ENCODE peak calls at places on chromosomes 12 and 14, in five cellular contexts. B is AG04450, G is epithelial cell of esophagus, W is HT1080, R is NAMALWA. T is an unnamed sample.
A peak's percentile ranks its signal among the peaks of the same experiment; 100 is the strongest.

GRCh38 chr12:124422570-124423523 is 128.0 kb downstream of the RFLNA start:
- DNase-seq in B (peak; percentile 84), W (peak; percentile 88), R (no peak), G (peak; percentile 85), T (peak; percentile 85)

GRCh38 chr12:53739285-53740129 is 12.3 kb upstream of the CALCOCO1 start:
- DNase-seq in G (no peak), R (no peak), W (no peak), B (no peak), T (no peak)

GRCh38 chr14:95146079-95146771 is 11.1 kb downstream of the DICER1 start:
- DNase-seq in B (no peak), R (no peak), G (peak; percentile 42), W (no peak), T (no peak)

GRCh38 chr12:124568431-124569374 is 1.3 kb upstream of the NCOR2 start:
- DNase-seq in G (peak; percentile 58), B (peak; percentile 86), W (peak; percentile 40), R (peak; percentile 52), T (peak; percentile 82)

GRCh38 chr12:25800101-25800500 is 158.4 kb upstream of the RASSF8 start:
- DNase-seq in R (no peak), G (no peak), W (peak; percentile 29), B (no peak), T (no peak)

GRCh38 chr14:22847661-22848341 is 11.4 kb downstream of the MMP14 start:
- DNase-seq in G (peak; percentile 16), R (no peak), W (peak; percentile 69), B (no peak), T (peak; percentile 79)

GRCh38 chr12:58034311-58034710 is 92.9 kb downstream of the ATP23 start:
- DNase-seq in R (no peak), B (no peak), G (no peak), W (no peak), T (no peak)

GRCh38 chr12:74537707-74538385 is at the start of gene ATXN7L3B:
- DNase-seq in G (peak; percentile 95), B (peak; percentile 88), W (peak; percentile 93), R (peak; percentile 98), T (peak; percentile 95)

GRCh38 chr12:67354322-67354721 is 85.2 kb downstream of the CAND1 start:
- DNase-seq in G (no peak), R (no peak), W (no peak), B (no peak), T (no peak)

GRCh38 chr12:109766251-109766778 is 52.7 kb downstream of the FAM222A start:
- DNase-seq in B (no peak), W (no peak), G (no peak), R (no peak), T (no peak)

GRCh38 chr12:23423796-23424195 is 525.7 kb downstream of the SOX5 start:
- DNase-seq in B (no peak), G (no peak), R (no peak), W (no peak), T (no peak)

GRCh38 chr12:15152864-15153263 is 68.4 kb downstream of the RERG start:
- DNase-seq in R (no peak), G (peak; percentile 84), W (peak; percentile 60), B (no peak), T (peak; percentile 95)

GRCh38 chr12:126193190-126193589 is 1128.0 kb downstream of the AACS start:
- DNase-seq in R (no peak), B (no peak), W (no peak), G (no peak), T (no peak)

GRCh38 chr14:94640721-94641631 is 28.8 kb downstream of the SERPINA3 start:
- DNase-seq in B (no peak), R (no peak), G (peak; percentile 3), W (peak; percentile 32), T (no peak)

GRCh38 chr12:68932701-68933563 is at the start of gene CPM:
- DNase-seq in G (peak; percentile 76), R (no peak), B (no peak), W (no peak), T (peak; percentile 25)

GRCh38 chr12:47744005-47744651 is 14.6 kb downstream of the RAPGEF3 start:
- DNase-seq in G (peak; percentile 89), R (no peak), W (no peak), B (no peak), T (no peak)

GRCh38 chr12:10715491-10715890 is 7.6 kb downstream of the YBX3 start:
- DNase-seq in G (no peak), B (no peak), R (no peak), W (no peak), T (no peak)

GRCh38 chr14:81169711-81170103 is 51.1 kb downstream of the GTF2A1 start:
- DNase-seq in W (no peak), R (no peak), B (no peak), G (no peak), T (peak; percentile 17)

GRCh38 chr12:69843653-69844052 is 18.6 kb downstream of the MYRFL start:
- DNase-seq in B (no peak), R (no peak), G (no peak), W (no peak), T (no peak)

GRCh38 chr12:5872745-5873144 is 72.3 kb downstream of the ANO2 start:
- DNase-seq in R (peak; percentile 37), G (no peak), B (no peak), W (no peak), T (no peak)

GRCh38 chr14:65704850-65705249 is 292.3 kb downstream of the FUT8 start:
- DNase-seq in W (no peak), B (no peak), G (peak; percentile 7), R (no peak), T (no peak)

GRCh38 chr14:62303437-62303836 is 541.2 kb downstream of the SNAPC1 start:
- DNase-seq in W (no peak), R (no peak), B (no peak), G (no peak), T (no peak)

GRCh38 chr12:82124711-82125110 is 233.5 kb downstream of the CCDC59 start:
- DNase-seq in R (no peak), G (peak; percentile 84), B (no peak), W (peak; percentile 58), T (peak; percentile 96)

GRCh38 chr14:91405241-91405721 is 12.3 kb downstream of the CCDC88C start:
- DNase-seq in B (no peak), R (no peak), W (no peak), G (no peak), T (no peak)

GRCh38 chr12:68423175-68423574 is 91.0 kb upstream of the MDM1 start:
- DNase-seq in B (no peak), G (no peak), W (no peak), R (no peak), T (no peak)

GRCh38 chr12:119372540-119372939 is 38.0 kb downstream of the CCDC60 start:
- DNase-seq in R (no peak), B (no peak), W (no peak), G (no peak), T (no peak)

GRCh38 chr14:69002069-69002468 is 23.0 kb upstream of the ACTN1 start:
- DNase-seq in W (peak; percentile 55), R (no peak), G (no peak), B (no peak), T (peak; percentile 25)

GRCh38 chr14:35252485-35252884 is 39.7 kb upstream of the PSMA6 start:
- DNase-seq in G (no peak), B (no peak), R (no peak), W (no peak), T (no peak)

GRCh38 chr14:92651793-92652382 is 96.5 kb downstream of the LGMN start:
- DNase-seq in G (no peak), W (no peak), B (no peak), R (no peak), T (no peak)

GRCh38 chr12:31651893-31652521 is 7.5 kb upstream of the ETFBKMT start:
- DNase-seq in G (no peak), W (no peak), B (no peak), R (no peak), T (peak; percentile 34)

GRCh38 chr12:104626069-104626690 is 169.4 kb downstream of the CHST11 start:
- DNase-seq in B (no peak), R (no peak), G (no peak), W (no peak), T (no peak)

GRCh38 chr12:78439666-78440065 is 424.9 kb upstream of the SYT1 start:
- DNase-seq in W (no peak), G (no peak), R (no peak), B (no peak), T (no peak)

T was measured in HCEC 1CT.